ENCODE peak calls at places on chromosomes 5 and 9, in five cellular contexts. R is CD8-positive, alpha-beta T cell; T is A673; I is ovary; Q is transverse colon. E is an unnamed sample. For H3K4me1, the result is how much of the 10 kb centered on the place peaks cover.

GRCh38 chr9:1042466-1042865 is 7.7 kb upstream of the DMRT2 start:
- DNase-seq in R (no peak), T (no peak), I (no peak), Q (peak), E (peak)

GRCh38 chr9:117092582-117092981 is 322.3 kb downstream of the ASTN2 start:
- DNase-seq in R (no peak), T (no peak), I (no peak), Q (no peak), E (no peak)

GRCh38 chr9:97850746-97851449 is 2.1 kb upstream of the FOXE1 start:
- DNase-seq in R (no peak), T (no peak), I (no peak), Q (no peak), E (no peak)

GRCh38 chr5:104189031-104189430 is 626.4 kb upstream of the NUDT12 start:
- DNase-seq in R (no peak), T (no peak), I (no peak), Q (no peak), E (no peak)

GRCh38 chr5:155189476-155189875 is 175.9 kb downstream of the KIF4B start:
- DNase-seq in R (no peak), T (peak), I (no peak), Q (no peak), E (no peak)

GRCh38 chr5:14268738-14269137 is 125.6 kb downstream of the TRIO start:
- DNase-seq in R (no peak), T (no peak), I (no peak), Q (no peak), E (no peak)

GRCh38 chr5:135031813-135032612 is 2.0 kb downstream of the PITX1 start:
- DNase-seq in R (no peak), T (no peak), I (no peak), Q (no peak), E (no peak)

GRCh38 chr5:174664180-174664850 is 60.1 kb upstream of the MSX2 start:
- DNase-seq in R (no peak), T (no peak), I (no peak), Q (no peak), E (no peak)

GRCh38 chr5:131640043-131640856 is 5.2 kb upstream of the RAPGEF6 start:
- DNase-seq in R (no peak), T (no peak), I (no peak), Q (no peak), E (no peak)

GRCh38 chr5:88761269-88761880 is 121.6 kb downstream of the MEF2C start:
- DNase-seq in R (no peak), T (no peak), I (no peak), Q (no peak), E (no peak)

GRCh38 chr5:52876456-52876855 is 88.7 kb downstream of the ITGA1 start:
- DNase-seq in R (no peak), T (no peak), I (no peak), Q (no peak), E (no peak)

GRCh38 chr5:10307206-10308148 is at the start of gene CMBL:
- DNase-seq in R (peak), T (peak), I (peak), Q (peak), E (peak)

GRCh38 chr9:87249029-87249428 is 248.6 kb upstream of the DAPK1 start:
- DNase-seq in R (no peak), T (no peak), I (no peak), Q (no peak), E (no peak)

GRCh38 chr9:123102380-123103113 is 69.1 kb downstream of the GPR21 start:
- DNase-seq in R (no peak), T (peak), I (no peak), Q (no peak), E (no peak)

GRCh38 chr5:126516852-126517251 is 78.2 kb downstream of the ALDH7A1 start:
- DNase-seq in R (no peak), T (no peak), I (no peak), Q (no peak), E (no peak)

GRCh38 chr5:163789870-163790269 is 284.5 kb downstream of the MAT2B start:
- DNase-seq in R (no peak), T (no peak), I (no peak), Q (no peak), E (no peak)

GRCh38 chr5:154842689-154843530 is 7.5 kb downstream of the FAXDC2 start:
- DNase-seq in R (no peak), T (no peak), I (no peak), Q (no peak), E (no peak)

GRCh38 chr5:9188956-9189355 is 356.9 kb downstream of the SEMA5A start:
- DNase-seq in R (no peak), T (no peak), I (no peak), Q (no peak), E (no peak)

GRCh38 chr9:36163840-36164175 is 5.4 kb upstream of the CCIN start:
- DNase-seq in R (no peak), T (no peak), I (no peak), Q (no peak), E (no peak)

GRCh38 chr5:32707394-32707997 is 3.6 kb upstream of the NPR3 start:
- DNase-seq in R (no peak), T (peak), I (no peak), Q (no peak), E (no peak)

GRCh38 chr5:105638437-105638836 is 2032.3 kb downstream of the EFNA5 start:
- DNase-seq in R (no peak), T (no peak), I (no peak), Q (no peak), E (no peak)

GRCh38 chr5:5523066-5523505 is 100.6 kb downstream of the ICE1 start:
- DNase-seq in R (no peak), T (peak), I (no peak), Q (no peak), E (no peak)

GRCh38 chr5:117084052-117084451 is 509.4 kb upstream of the SEMA6A start:
- DNase-seq in R (no peak), T (no peak), I (no peak), Q (no peak), E (no peak)

GRCh38 chr9:106419737-106420136 is 443.2 kb upstream of the ZNF462 start:
- DNase-seq in R (no peak), T (no peak), I (no peak), Q (no peak), E (no peak)

GRCh38 chr9:2299843-2300205 is 284.7 kb downstream of the SMARCA2 start:
- DNase-seq in R (no peak), T (no peak), I (no peak), Q (no peak), E (no peak)

GRCh38 chr5:56145106-56145505 is 88.0 kb downstream of the ANKRD55 start:
- DNase-seq in R (no peak), T (no peak), I (no peak), Q (no peak), E (no peak)

GRCh38 chr5:119389288-119390065 is 33.7 kb downstream of the TNFAIP8 start:
- DNase-seq in R (no peak), T (no peak), I (no peak), Q (no peak), E (no peak)

GRCh38 chr5:130710596-130710995 is 454.5 kb downstream of the HINT1 start:
- DNase-seq in R (no peak), T (no peak), I (no peak), Q (no peak), E (no peak)

GRCh38 chr5:87121315-87122170 is 146.1 kb upstream of the RASA1 start:
- DNase-seq in R (peak), T (peak), I (no peak), Q (peak), E (no peak)

GRCh38 chr9:137757139-137757538 is 120.4 kb upstream of the CACNA1B start:
- DNase-seq in R (no peak), T (no peak), I (peak), Q (no peak), E (peak)

GRCh38 chr9:18928711-18929110 is 104.3 kb downstream of the SAXO1 start:
- DNase-seq in R (no peak), T (no peak), I (no peak), Q (no peak), E (no peak)

GRCh38 chr5:167916706-167917105 is 374.7 kb upstream of the WWC1 start:
- DNase-seq in R (no peak), T (no peak), I (peak), Q (peak), E (no peak)

GRCh38 chr9:124212381-124213050 is 45.2 kb upstream of the NEK6 start:
- DNase-seq in R (no peak), T (no peak), I (no peak), Q (no peak), E (no peak)

GRCh38 chr9:91536211-91536691 is 112.6 kb upstream of the NFIL3 start:
- DNase-seq in R (no peak), T (no peak), I (no peak), Q (peak), E (no peak)

GRCh38 chr5:96144289-96144688 is 182.6 kb upstream of the ELL2 start:
- DNase-seq in R (no peak), T (no peak), I (no peak), Q (peak), E (no peak)

GRCh38 chr9:127130235-127130634 is 7.8 kb upstream of the ANGPTL2 start:
- DNase-seq in R (no peak), T (no peak), I (no peak), Q (no peak), E (no peak)
- H3K4me1 ChIP-seq in R (under half), T (under half), I (under half), Q (under half), E (under half)

GRCh38 chr9:132547052-132547431 is 35.4 kb upstream of the BARHL1 start:
- DNase-seq in R (no peak), T (no peak), I (no peak), Q (no peak), E (no peak)
- H3K27ac ChIP-seq in R (no peak), T (no peak), I (no peak), Q (no peak), E (no peak)

GRCh38 chr5:124735169-124735858 is 11.1 kb downstream of the ZNF608 start:
- DNase-seq in R (no peak), T (peak), I (peak), Q (peak), E (no peak)
- H3K4me1 ChIP-seq in R (under half), T (under half), I (under half), Q (half or more), E (under half)

GRCh38 chr5:180872419-180872818 is 11.3 kb upstream of the ZFP62 start:
- DNase-seq in R (no peak), T (no peak), I (no peak), Q (no peak), E (no peak)

GRCh38 chr5:180873628-180874520 is 12.8 kb upstream of the ZFP62 start:
- DNase-seq in R (no peak), T (no peak), I (no peak), Q (peak), E (peak)

GRCh38 chr5:180869587-180869986 is 8.5 kb upstream of the ZFP62 start:
- DNase-seq in R (no peak), T (no peak), I (peak), Q (peak), E (no peak)

GRCh38 chr5:180868960-180869359 is 7.9 kb upstream of the ZFP62 start:
- DNase-seq in R (peak), T (peak), I (peak), Q (peak), E (peak)

DNA sequence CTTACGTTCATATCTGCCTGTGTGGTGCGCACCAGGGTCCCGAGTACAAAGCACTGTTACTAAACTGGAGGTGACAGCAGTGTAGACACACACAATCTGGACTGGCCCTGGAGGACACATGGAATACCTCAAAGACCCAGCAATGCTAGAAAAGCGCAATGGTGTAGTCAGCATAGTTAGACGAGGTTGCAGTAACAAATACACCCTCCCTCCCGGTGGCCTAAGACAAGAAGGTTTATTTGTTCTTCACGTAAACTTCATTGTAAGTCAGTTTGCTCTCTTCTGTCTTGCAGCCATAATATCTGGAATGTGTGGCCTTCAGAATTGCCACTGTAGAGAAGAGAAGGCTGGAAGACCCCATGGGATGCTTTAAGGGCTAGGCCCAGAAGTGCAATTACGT is 9.6 kb upstream of the ZFP62 start:
- DNase-seq in R (no peak), T (no peak), I (no peak), Q (no peak), E (no peak)
- H3K27ac ChIP-seq in R (no peak), T (no peak), I (no peak), Q (no peak), E (no peak)

GRCh38 chr5:1792842-1793266 is 6.8 kb downstream of the MRPL36 start:
- DNase-seq in R (peak), T (peak), I (peak), Q (peak), E (no peak)

GRCh38 chr5:1791176-1791575 is 8.5 kb downstream of the MRPL36 start:
- DNase-seq in R (no peak), T (no peak), I (no peak), Q (no peak), E (no peak)

GRCh38 chr5:1794896-1795290 is 4.7 kb downstream of the MRPL36 start:
- DNase-seq in R (no peak), T (no peak), I (no peak), Q (no peak), E (no peak)

GRCh38 chr5:1793966-1794895 is 5.4 kb downstream of the MRPL36 start:
- DNase-seq in R (no peak), T (peak), I (peak), Q (peak), E (no peak)

DNA sequence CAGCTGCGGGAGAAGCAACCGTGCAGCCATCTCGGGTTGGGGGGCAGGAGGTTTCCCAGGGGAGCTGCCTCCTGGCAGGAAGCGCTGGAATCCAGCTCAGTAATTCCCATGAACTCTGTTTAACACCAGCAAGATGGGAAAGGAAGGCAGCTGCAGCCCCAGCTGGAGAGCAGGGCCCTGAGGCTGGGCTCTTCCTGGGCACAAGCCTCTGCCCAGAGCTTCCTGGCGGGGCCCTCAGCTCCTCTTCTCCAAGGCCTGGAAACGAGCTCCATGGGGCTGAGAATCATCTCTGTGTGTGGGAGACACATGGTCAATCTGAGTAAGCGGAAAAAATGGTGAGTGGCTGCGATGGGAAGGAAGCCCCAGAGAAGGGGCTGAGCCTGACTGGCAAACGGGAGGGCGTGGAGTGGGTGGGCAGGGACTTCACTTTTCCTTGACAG is 6.3 kb downstream of the MRPL36 start:
- DNase-seq in R (no peak), T (no peak), I (peak), Q (no peak), E (no peak)
- H3K4me1 ChIP-seq in R (half or more), T (under half), I (under half), Q (under half), E (under half)

DNA sequence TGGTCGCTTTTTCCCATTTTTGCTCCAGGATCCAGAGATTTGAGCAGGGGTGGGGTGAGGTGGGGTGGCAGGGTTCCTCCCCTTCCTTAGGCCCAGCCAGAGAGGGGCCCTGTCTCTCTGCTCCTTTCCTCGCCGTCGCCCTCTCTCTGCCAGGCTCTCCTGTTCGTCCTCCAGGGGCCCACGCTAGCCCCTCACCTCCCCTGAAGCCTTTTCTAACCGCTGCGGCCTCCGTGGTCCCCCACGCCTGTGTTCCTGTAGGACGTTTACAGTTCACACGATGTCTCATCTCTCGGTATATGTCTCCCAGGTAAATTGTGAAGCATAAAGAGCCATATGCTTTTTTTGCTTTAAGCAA is 49.9 kb upstream of the ZNF366 start:
- DNase-seq in R (no peak), T (no peak), I (no peak), Q (no peak), E (no peak)
- H3K27ac ChIP-seq in R (no peak), T (no peak), I (peak), Q (peak), E (no peak)

GRCh38 chr9:98906273-98907040 is 37.2 kb upstream of the COL15A1 start:
- DNase-seq in R (no peak), T (peak), I (peak), Q (no peak), E (peak)
- H3K4me1 ChIP-seq in R (under half), T (under half), I (under half), Q (under half), E (under half)

DNA sequence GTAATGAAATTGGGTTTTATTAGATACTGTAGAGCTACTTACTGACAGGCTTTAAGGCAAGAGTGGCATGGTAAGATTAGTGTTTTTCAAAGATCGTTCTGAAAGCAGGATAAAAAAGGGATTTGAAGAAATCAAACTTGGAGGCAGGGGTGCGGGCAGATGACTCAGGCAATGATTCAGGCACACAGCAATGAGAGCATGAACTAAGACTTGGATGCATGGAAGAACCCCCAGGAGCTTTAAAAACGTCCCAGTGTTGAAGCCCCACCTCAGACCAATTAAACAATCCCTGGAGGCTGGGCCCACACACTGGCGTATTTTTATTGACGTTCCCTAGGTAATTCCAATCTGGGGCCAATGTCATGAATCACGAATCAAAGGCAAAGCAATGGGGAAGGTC is 102.5 kb downstream of the SREK1 start:
- DNase-seq in R (no peak), T (no peak), I (no peak), Q (no peak), E (no peak)
- H3K27ac ChIP-seq in R (no peak), T (no peak), I (no peak), Q (no peak), E (no peak)

DNA sequence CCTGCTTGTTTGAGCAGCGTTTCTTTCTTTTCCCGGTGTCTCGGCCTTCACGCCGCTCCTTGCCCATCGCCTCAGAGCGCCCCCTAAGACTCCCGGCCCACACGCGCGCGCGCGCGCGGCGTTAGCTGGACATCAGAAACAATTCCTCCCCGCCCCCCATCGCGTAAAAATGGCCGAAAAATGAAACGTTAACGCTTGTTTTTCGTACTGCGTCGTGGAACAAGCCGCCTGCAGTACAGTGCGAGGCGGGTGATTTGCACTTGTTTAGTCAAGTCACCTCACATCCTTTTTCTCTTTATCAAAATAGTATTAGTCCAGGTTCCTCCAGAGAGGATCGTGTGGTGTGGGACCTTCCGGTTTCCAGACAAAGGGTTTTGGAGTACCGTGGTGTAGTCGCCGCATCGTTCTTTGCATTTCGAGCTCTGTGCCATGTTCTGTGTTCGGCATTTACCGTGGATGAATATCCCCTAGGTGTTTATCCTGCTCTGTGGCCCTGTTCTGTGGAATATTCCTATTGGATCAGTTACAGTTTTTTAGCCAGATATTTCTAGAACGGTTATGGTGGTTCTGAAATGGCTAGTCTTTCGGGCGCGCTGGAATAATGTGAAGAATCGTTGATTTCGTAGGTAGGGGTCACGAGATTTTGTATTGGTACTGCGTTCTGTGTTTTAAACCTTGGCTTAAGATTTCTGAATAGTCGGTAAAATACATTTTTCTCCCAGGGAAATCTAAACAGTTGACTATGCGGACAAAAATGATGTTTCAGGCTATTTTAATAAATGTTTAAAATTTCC is 1.0 kb downstream of the MATR3 start:
- DNase-seq in R (peak), T (peak), I (peak), Q (peak), E (peak)
- H3K4me1 ChIP-seq in R (under half), T (under half), I (under half), Q (under half), E (under half)